ENCODE peak calls at places on chromosomes 1 and 21, in seven cellular contexts. One of them, this sample, is unnamed.

GRCh38 chr1:29849038-29849750 is 612.9 kb downstream of the PTPRU start:
- DNase-seq in ACHN: peak
- DNase-seq in dermis blood vessel endothelial cell: peak
- DNase-seq in IMR-90: peak
- DNase-seq in HFF-Myc: peak
- DNase-seq in stimulated activated CD8-positive, alpha-beta memory T cell treated with anti-CD3 and anti-CD28 coated beads, Interleukin-15, amount 100 ng/mL, for 1 hour: peak
- DNase-seq in activated T-cell treated with anti-CD3 and anti-CD28 coated beads for 48 hours: peak
- DNase-seq in this sample: peak

GRCh38 chr1:151158311-151158710 is 1.9 kb downstream of the TNFAIP8L2 start:
- DNase-seq in ACHN: no peak
- DNase-seq in IMR-90: no peak
- DNase-seq in activated T-cell treated with anti-CD3 and anti-CD28 coated beads for 48 hours: peak
- DNase-seq in dermis blood vessel endothelial cell: no peak
- DNase-seq in HFF-Myc: no peak
- DNase-seq in stimulated activated CD8-positive, alpha-beta memory T cell treated with anti-CD3 and anti-CD28 coated beads, Interleukin-15, amount 100 ng/mL, for 1 hour: no peak
- DNase-seq in this sample: no peak

GRCh38 chr1:38285807-38286530 is 239.4 kb upstream of the POU3F1 start:
- DNase-seq in stimulated activated CD8-positive, alpha-beta memory T cell treated with anti-CD3 and anti-CD28 coated beads, Interleukin-15, amount 100 ng/mL, for 1 hour: no peak
- DNase-seq in ACHN: no peak
- DNase-seq in IMR-90: no peak
- DNase-seq in activated T-cell treated with anti-CD3 and anti-CD28 coated beads for 48 hours: no peak
- DNase-seq in HFF-Myc: no peak
- DNase-seq in dermis blood vessel endothelial cell: no peak
- DNase-seq in this sample: no peak

GRCh38 chr1:43978551-43979260 is at the start of gene B4GALT2:
- DNase-seq in activated T-cell treated with anti-CD3 and anti-CD28 coated beads for 48 hours: peak
- DNase-seq in dermis blood vessel endothelial cell: peak
- DNase-seq in HFF-Myc: no peak
- DNase-seq in IMR-90: no peak
- DNase-seq in stimulated activated CD8-positive, alpha-beta memory T cell treated with anti-CD3 and anti-CD28 coated beads, Interleukin-15, amount 100 ng/mL, for 1 hour: no peak
- DNase-seq in ACHN: peak
- DNase-seq in this sample: peak

GRCh38 chr1:201332021-201332420 is 45.5 kb downstream of the TNNT2 start:
- DNase-seq in ACHN: no peak
- DNase-seq in activated T-cell treated with anti-CD3 and anti-CD28 coated beads for 48 hours: no peak
- DNase-seq in stimulated activated CD8-positive, alpha-beta memory T cell treated with anti-CD3 and anti-CD28 coated beads, Interleukin-15, amount 100 ng/mL, for 1 hour: no peak
- DNase-seq in dermis blood vessel endothelial cell: no peak
- DNase-seq in HFF-Myc: no peak
- DNase-seq in IMR-90: no peak
- DNase-seq in this sample: no peak

GRCh38 chr1:64895500-64895899 is 70.8 kb downstream of the JAK1 start:
- DNase-seq in activated T-cell treated with anti-CD3 and anti-CD28 coated beads for 48 hours: no peak
- DNase-seq in stimulated activated CD8-positive, alpha-beta memory T cell treated with anti-CD3 and anti-CD28 coated beads, Interleukin-15, amount 100 ng/mL, for 1 hour: no peak
- DNase-seq in ACHN: no peak
- DNase-seq in dermis blood vessel endothelial cell: no peak
- DNase-seq in IMR-90: no peak
- DNase-seq in HFF-Myc: no peak
- DNase-seq in this sample: no peak

GRCh38 chr1:224996266-224996665 is 66.8 kb downstream of the DNAH14 start:
- DNase-seq in ACHN: no peak
- DNase-seq in dermis blood vessel endothelial cell: no peak
- DNase-seq in IMR-90: no peak
- DNase-seq in activated T-cell treated with anti-CD3 and anti-CD28 coated beads for 48 hours: no peak
- DNase-seq in HFF-Myc: no peak
- DNase-seq in stimulated activated CD8-positive, alpha-beta memory T cell treated with anti-CD3 and anti-CD28 coated beads, Interleukin-15, amount 100 ng/mL, for 1 hour: no peak
- DNase-seq in this sample: peak

GRCh38 chr21:17514124-17514481 is 1.3 kb downstream of the CXADR start:
- DNase-seq in activated T-cell treated with anti-CD3 and anti-CD28 coated beads for 48 hours: no peak
- DNase-seq in dermis blood vessel endothelial cell: peak
- DNase-seq in IMR-90: no peak
- DNase-seq in HFF-Myc: no peak
- DNase-seq in ACHN: no peak
- DNase-seq in stimulated activated CD8-positive, alpha-beta memory T cell treated with anti-CD3 and anti-CD28 coated beads, Interleukin-15, amount 100 ng/mL, for 1 hour: no peak
- DNase-seq in this sample: peak

GRCh38 chr1:223212441-223212840 is 69.4 kb upstream of the TLR5 start:
- DNase-seq in HFF-Myc: no peak
- DNase-seq in stimulated activated CD8-positive, alpha-beta memory T cell treated with anti-CD3 and anti-CD28 coated beads, Interleukin-15, amount 100 ng/mL, for 1 hour: no peak
- DNase-seq in ACHN: no peak
- DNase-seq in dermis blood vessel endothelial cell: no peak
- DNase-seq in IMR-90: no peak
- DNase-seq in activated T-cell treated with anti-CD3 and anti-CD28 coated beads for 48 hours: no peak
- DNase-seq in this sample: no peak

GRCh38 chr1:174197547-174197946 is 38.2 kb downstream of the RABGAP1L start:
- DNase-seq in dermis blood vessel endothelial cell: no peak
- DNase-seq in IMR-90: no peak
- DNase-seq in HFF-Myc: no peak
- DNase-seq in ACHN: no peak
- DNase-seq in stimulated activated CD8-positive, alpha-beta memory T cell treated with anti-CD3 and anti-CD28 coated beads, Interleukin-15, amount 100 ng/mL, for 1 hour: no peak
- DNase-seq in activated T-cell treated with anti-CD3 and anti-CD28 coated beads for 48 hours: no peak
- DNase-seq in this sample: no peak